ENCODE peak calls at places on chromosomes 13 and 19, in eight cellular contexts. U is bronchial epithelial cell; C is brain microvascular endothelial cell; T is pancreas; H is CD8-positive, alpha-beta memory T cell; F is uterus; S is spleen; J is fibroblast of lung. D is an unnamed sample.

GRCh38 chr19:38816131-38816750 is 3.5 kb upstream of the LGALS4 start:
- DNase-seq in C (no peak), J (no peak), H (no peak), S (peak; percentile 58), T (no peak), F (no peak), U (no peak), D (no peak)

GRCh38 chr13:52128714-52129700 is at the start of gene NEK5:
- DNase-seq in T (peak; percentile 88), J (peak; percentile 46), F (peak; percentile 49), H (peak; percentile 66), U (peak; percentile 35), C (peak; percentile 29), S (peak; percentile 91), D (peak; percentile 56)

GRCh38 chr13:34805347-34805746 is 136.7 kb upstream of the NBEA start:
- DNase-seq in T (no peak), S (no peak), C (no peak), H (no peak), U (peak; percentile 4), F (no peak), J (no peak), D (no peak)

GRCh38 chr19:38697641-38698071 is 46.6 kb downstream of the CAPN12 start:
- DNase-seq in H (no peak), C (no peak), J (no peak), S (no peak), U (no peak), F (no peak), T (no peak), D (no peak)

GRCh38 chr13:94054159-94054558 is 425.3 kb downstream of the DCT start:
- DNase-seq in J (no peak), H (no peak), F (no peak), T (peak; percentile 19), C (no peak), S (peak; percentile 49), U (no peak), D (no peak)

GRCh38 chr19:18666784-18667183 is 16.7 kb upstream of the CRTC1 start:
- DNase-seq in C (no peak), J (no peak), S (no peak), F (no peak), H (no peak), T (peak; percentile 51), U (no peak), D (no peak)

GRCh38 chr13:114097893-114098688 is 34.3 kb downstream of the RASA3 start:
- DNase-seq in S (peak; percentile 58), T (peak; percentile 51), C (no peak), F (peak; percentile 13), H (peak; percentile 42), J (no peak), U (no peak), D (no peak)

GRCh38 chr13:80211573-80211972 is 129.4 kb downstream of the SPRY2 start:
- DNase-seq in J (no peak), U (no peak), C (no peak), T (no peak), S (no peak), H (no peak), F (no peak), D (no peak)

GRCh38 chr13:110616103-110617101 is 1.1 kb downstream of the NAXD start:
- DNase-seq in T (peak; percentile 81), U (peak; percentile 77), S (peak; percentile 86), C (peak; percentile 45), J (peak; percentile 54), H (no peak), F (no peak), D (peak; percentile 24)

GRCh38 chr19:39246951-39247669 is 1.5 kb downstream of the IFNL4 start:
- DNase-seq in C (no peak), J (no peak), U (no peak), S (peak; percentile 75), T (peak; percentile 66), H (peak; percentile 60), F (no peak), D (no peak)

GRCh38 chr13:108895220-108895704 is 265.9 kb downstream of the MYO16 start:
- DNase-seq in S (no peak), J (peak; percentile 59), U (peak; percentile 83), H (no peak), C (peak; percentile 41), F (no peak), T (no peak), D (peak; percentile 58)

GRCh38 chr13:95920485-95920884 is 132.7 kb downstream of the UGGT2 start:
- DNase-seq in T (no peak), J (no peak), S (no peak), C (no peak), H (no peak), U (no peak), F (no peak), D (no peak)

GRCh38 chr19:42193706-42194105 is 23.8 kb downstream of the DEDD2 start:
- DNase-seq in C (peak; percentile 52), S (no peak), H (no peak), F (no peak), J (peak; percentile 34), T (no peak), U (no peak), D (no peak)

GRCh38 chr19:48815870-48816501 is 5.2 kb upstream of the BCAT2 start:
- DNase-seq in S (no peak), H (no peak), C (no peak), F (no peak), J (no peak), T (no peak), U (peak; percentile 45), D (no peak)

GRCh38 chr19:43224855-43225253 is 19.4 kb upstream of the PSG4 start:
- DNase-seq in F (no peak), C (no peak), U (no peak), H (no peak), S (no peak), T (no peak), J (no peak), D (no peak)

GRCh38 chr19:11089254-11090013 is at the start of gene LDLR:
- DNase-seq in T (peak; percentile 88), U (peak; percentile 93), S (peak; percentile 89), C (peak; percentile 94), J (peak; percentile 97), F (peak; percentile 87), H (peak; percentile 83), D (peak; percentile 77)

GRCh38 chr13:112696869-112697465 is 7.1 kb downstream of the ATP11A start:
- DNase-seq in J (no peak), H (no peak), U (no peak), C (no peak), S (no peak), T (no peak), F (no peak), D (no peak)

GRCh38 chr19:29965529-29965928 is 23.5 kb downstream of the URI1 start:
- DNase-seq in C (no peak), J (peak; percentile 40), F (no peak), H (no peak), U (peak; percentile 81), T (no peak), S (no peak), D (no peak)

GRCh38 chr19:495440-496332 is 600 bp upstream of the MADCAM1 start:
- DNase-seq in J (peak; percentile 20), T (peak; percentile 74), C (peak; percentile 11), S (peak; percentile 87), U (no peak), F (no peak), H (no peak), D (peak; percentile 49)
- H3K4me3 ChIP-seq in J (no peak overlapping the region), T (no peak overlapping the region), C (no peak overlapping the region), S (no peak overlapping the region), U (no peak overlapping the region), F (no peak overlapping the region), H (no peak overlapping the region), D (no peak overlapping the region)

GRCh38 chr19:49911381-49912145 is 14.9 kb upstream of the IL4I1 start:
- DNase-seq in S (no peak), T (no peak), H (no peak), J (no peak), F (no peak), C (no peak), U (no peak), D (no peak)

GRCh38 chr19:49910179-49910578 is 13.5 kb upstream of the IL4I1 start:
- DNase-seq in F (no peak), S (no peak), U (no peak), J (no peak), C (no peak), H (no peak), T (no peak), D (no peak)

GRCh38 chr19:49908480-49909420 is 12.1 kb upstream of the IL4I1 start:
- DNase-seq in U (no peak), C (no peak), F (no peak), S (no peak), T (no peak), J (no peak), H (no peak), D (no peak)

GRCh38 chr19:49907745-49908446 is 11.2 kb upstream of the IL4I1 start:
- DNase-seq in C (no peak), J (no peak), T (no peak), H (no peak), F (no peak), S (no peak), U (no peak), D (no peak)

DNA sequence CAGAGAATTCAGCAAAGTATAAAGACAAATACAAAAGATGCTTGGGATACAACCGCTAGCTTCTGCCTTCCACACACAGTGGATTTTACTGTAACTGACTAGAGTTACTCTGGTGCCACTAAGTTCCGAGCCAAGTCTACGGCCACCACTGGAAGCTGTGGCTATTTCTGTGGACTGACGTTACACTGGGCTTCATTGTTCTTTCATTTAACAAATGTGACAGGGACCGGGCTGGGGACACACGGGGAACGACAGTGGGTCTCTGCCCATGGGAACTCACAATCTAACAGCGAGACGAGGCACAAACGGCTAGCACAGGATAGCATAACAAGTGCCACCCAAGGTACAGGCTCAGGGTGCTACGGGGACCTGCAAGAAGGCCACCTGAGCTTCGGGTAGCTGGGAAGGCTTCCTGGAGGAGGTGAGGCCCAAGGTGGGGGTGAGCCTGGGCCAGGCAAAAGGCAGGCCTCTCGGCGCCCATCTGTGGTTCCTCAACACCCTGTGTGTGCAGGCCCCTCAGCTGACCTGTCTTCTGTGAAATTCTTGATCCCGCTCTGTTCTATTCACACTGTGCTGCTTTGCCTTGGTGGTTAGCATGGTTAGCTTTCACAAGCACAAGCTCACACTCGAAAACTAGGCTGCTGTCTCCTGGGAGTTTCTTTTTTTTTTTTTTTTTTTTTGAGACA is 10.3 kb upstream of the IL4I1 start:
- DNase-seq in J (no peak), H (no peak), U (no peak), C (no peak), S (no peak), T (no peak), F (no peak), D (no peak)
- H3K4me3 ChIP-seq in J (no peak overlapping the region), H (no peak overlapping the region), U (no peak overlapping the region), C (no peak overlapping the region), S (no peak overlapping the region), T (no peak overlapping the region), F (no peak overlapping the region), D (no peak overlapping the region)

GRCh38 chr13:106888148-106888547 is 320.2 kb upstream of the ARGLU1 start:
- DNase-seq in F (no peak), H (no peak), J (no peak), S (no peak), T (no peak), U (no peak), C (no peak), D (no peak)

GRCh38 chr13:106887686-106888085 is 319.7 kb upstream of the ARGLU1 start:
- DNase-seq in F (no peak), S (no peak), C (no peak), U (no peak), H (no peak), T (no peak), J (peak; percentile 37), D (no peak)

GRCh38 chr13:106882222-106882621 is 314.3 kb upstream of the ARGLU1 start:
- DNase-seq in T (no peak), F (no peak), H (no peak), J (no peak), S (no peak), C (no peak), U (no peak), D (no peak)
- H3K4me3 ChIP-seq in T (no peak overlapping the region), F (no peak overlapping the region), H (no peak overlapping the region), J (no peak overlapping the region), S (no peak overlapping the region), C (no peak overlapping the region), U (no peak overlapping the region), D (no peak overlapping the region)

GRCh38 chr13:41054919-41055619 is 6.2 kb upstream of the WBP4 start:
- DNase-seq in S (no peak), C (no peak), U (no peak), J (no peak), T (no peak), F (no peak), H (no peak), D (peak; percentile 29)
- H3K4me3 ChIP-seq in S (no peak overlapping the region), C (no peak overlapping the region), U (no peak overlapping the region), J (no peak overlapping the region), T (no peak overlapping the region), F (no peak overlapping the region), H (no peak overlapping the region), D (no peak overlapping the region)

D was measured in CD4-positive, CD25-positive, alpha-beta regulatory T cell.